ENCODE peak calls at places on chromosomes 12 and 14, in five cellular contexts. N, J, X, A and G are unnamed samples.

GRCh38 chr12:93742086-93742934 is 65.1 kb downstream of the CRADD start:
- DNase-seq in N (peak), J (peak), X (peak), A (peak), G (peak)

GRCh38 chr14:99552572-99553216 is 51.3 kb downstream of the CCDC85C start:
- DNase-seq in N (no peak), J (no peak), X (no peak), A (no peak), G (no peak)

GRCh38 chr12:114448618-114448933 is 42.6 kb upstream of the TBX5 start:
- DNase-seq in N (no peak), J (no peak), X (no peak), A (no peak), G (no peak)

GRCh38 chr12:1927751-1928351 is 9.4 kb upstream of the CACNA2D4 start:
- DNase-seq in N (no peak), J (peak), X (no peak), A (no peak), G (peak)

GRCh38 chr14:90382491-90383125 is 14.2 kb upstream of the CALM1 start:
- DNase-seq in N (peak), J (peak), X (peak), A (no peak), G (peak)

GRCh38 chr12:113418213-113418879 is 3.8 kb upstream of the SDSL start:
- DNase-seq in N (no peak), J (no peak), X (no peak), A (no peak), G (no peak)

GRCh38 chr12:98635657-98636323 is 8.8 kb downstream of the IKBIP start:
- DNase-seq in N (no peak), J (peak), X (peak), A (no peak), G (no peak)

GRCh38 chr14:98137626-98138025 is 1134.4 kb downstream of the BCL11B start:
- DNase-seq in N (no peak), J (peak), X (no peak), A (no peak), G (no peak)

GRCh38 chr12:100515956-100516355 is 42.3 kb downstream of the NR1H4 start:
- DNase-seq in N (no peak), J (no peak), X (no peak), A (no peak), G (no peak)

GRCh38 chr12:120971299-120972180 is 6.8 kb upstream of the HNF1A start:
- DNase-seq in N (peak), J (no peak), X (peak), A (peak), G (peak)

GRCh38 chr12:117797202-117797601 is 171.6 kb downstream of the KSR2 start:
- DNase-seq in N (no peak), J (no peak), X (no peak), A (no peak), G (no peak)

GRCh38 chr12:72522411-72522810 is 250.2 kb downstream of the TRHDE start:
- DNase-seq in N (no peak), J (no peak), X (no peak), A (no peak), G (no peak)